ENCODE peak calls at places on chromosomes 12 and 14, in six cellular contexts. C, S, I, R, N and O are unnamed samples.

GRCh38 chr14:89629383-89629782 is 212.3 kb upstream of the FOXN3 start:
- DNase-seq in S (no peak), I (no peak), N (no peak), C (no peak), R (no peak), O (no peak)

GRCh38 chr12:90029317-90029716 is 320.7 kb upstream of the ATP2B1 start:
- DNase-seq in N (no peak), R (no peak), C (no peak), I (no peak), S (peak), O (no peak)

GRCh38 chr14:93067088-93067487 is 48.6 kb downstream of the ITPK1 start:
- DNase-seq in C (no peak), N (no peak), I (no peak), S (no peak), R (no peak), O (no peak)

GRCh38 chr14:96362071-96362964 is 823 bp downstream of the ATG2B start:
- DNase-seq in I (peak), S (peak), N (peak), R (peak), C (peak), O (peak)

GRCh38 chr12:62621239-62621638 is 154.6 kb downstream of the MON2 start:
- DNase-seq in S (no peak), C (no peak), N (no peak), R (no peak), I (no peak), O (no peak)

GRCh38 chr14:70640938-70641547 is 673 bp upstream of the TTC9 start:
- DNase-seq in I (peak), N (no peak), R (peak), C (peak), S (peak), O (no peak)

GRCh38 chr12:57641699-57642442 is 8.9 kb upstream of the B4GALNT1 start:
- DNase-seq in I (no peak), N (no peak), R (no peak), S (no peak), C (no peak), O (no peak)

GRCh38 chr12:59624732-59625455 is 29.1 kb downstream of the SLC16A7 start:
- DNase-seq in C (no peak), I (no peak), S (no peak), N (no peak), R (no peak), O (no peak)

GRCh38 chr14:38255408-38255672 is 553 bp downstream of the CLEC14A start:
- DNase-seq in C (no peak), N (no peak), R (no peak), I (peak), S (no peak), O (no peak)

GRCh38 chr12:132248439-132249157 is 80.8 kb downstream of the GALNT9 start:
- DNase-seq in N (no peak), C (no peak), I (no peak), S (no peak), R (peak), O (no peak)

GRCh38 chr14:67515386-67516079 is 17.6 kb upstream of the PLEKHH1 start:
- DNase-seq in N (no peak), R (no peak), I (peak), C (peak), S (peak), O (peak)